ENCODE peak calls at places on chromosomes 6 and 20, in five cellular contexts. One of them, this sample, is unnamed.

GRCh38 chr20:32477594-32478512 is 107.3 kb downstream of the NOL4L start:
- DNase-seq in stimulated activated CD4-positive, alpha-beta T cell treated with anti-CD3 and anti-CD28 coated beads, Interleukin-2, amount 100 ng/mL, for 48 hours: no peak
- DNase-seq in breast epithelium: no peak
- DNase-seq in stromal cell of bone marrow: no peak
- DNase-seq in posterior cingulate gyrus: no peak
- DNase-seq in this sample: no peak

GRCh38 chr6:20811112-20811746 is 277.0 kb downstream of the CDKAL1 start:
- DNase-seq in posterior cingulate gyrus: no peak
- DNase-seq in breast epithelium: no peak
- DNase-seq in stromal cell of bone marrow: peak
- DNase-seq in stimulated activated CD4-positive, alpha-beta T cell treated with anti-CD3 and anti-CD28 coated beads, Interleukin-2, amount 100 ng/mL, for 48 hours: no peak
- DNase-seq in this sample: no peak

GRCh38 chr6:87333033-87333432 is 4.0 kb upstream of the GJB7 start:
- DNase-seq in stimulated activated CD4-positive, alpha-beta T cell treated with anti-CD3 and anti-CD28 coated beads, Interleukin-2, amount 100 ng/mL, for 48 hours: no peak
- DNase-seq in posterior cingulate gyrus: no peak
- DNase-seq in breast epithelium: no peak
- DNase-seq in stromal cell of bone marrow: no peak
- DNase-seq in this sample: no peak

GRCh38 chr6:109322825-109323580 is 59.3 kb downstream of the CD164 start:
- DNase-seq in posterior cingulate gyrus: no peak
- DNase-seq in stimulated activated CD4-positive, alpha-beta T cell treated with anti-CD3 and anti-CD28 coated beads, Interleukin-2, amount 100 ng/mL, for 48 hours: no peak
- DNase-seq in stromal cell of bone marrow: peak
- DNase-seq in breast epithelium: no peak
- DNase-seq in this sample: peak

GRCh38 chr6:35687658-35688604 is 784 bp downstream of the FKBP5 start:
- DNase-seq in stromal cell of bone marrow: no peak
- DNase-seq in posterior cingulate gyrus: no peak
- DNase-seq in stimulated activated CD4-positive, alpha-beta T cell treated with anti-CD3 and anti-CD28 coated beads, Interleukin-2, amount 100 ng/mL, for 48 hours: peak
- DNase-seq in breast epithelium: peak
- DNase-seq in this sample: peak

GRCh38 chr20:16498526-16499140 is 74.6 kb downstream of the KIF16B start:
- DNase-seq in stromal cell of bone marrow: no peak
- DNase-seq in posterior cingulate gyrus: no peak
- DNase-seq in breast epithelium: no peak
- DNase-seq in stimulated activated CD4-positive, alpha-beta T cell treated with anti-CD3 and anti-CD28 coated beads, Interleukin-2, amount 100 ng/mL, for 48 hours: no peak
- DNase-seq in this sample: no peak

GRCh38 chr20:57071283-57071701 is 195.1 kb downstream of the BMP7 start:
- DNase-seq in breast epithelium: no peak
- DNase-seq in stromal cell of bone marrow: no peak
- DNase-seq in posterior cingulate gyrus: no peak
- DNase-seq in stimulated activated CD4-positive, alpha-beta T cell treated with anti-CD3 and anti-CD28 coated beads, Interleukin-2, amount 100 ng/mL, for 48 hours: no peak
- DNase-seq in this sample: no peak

GRCh38 chr6:122323361-122323760 is 76.1 kb upstream of the HSF2 start:
- DNase-seq in breast epithelium: no peak
- DNase-seq in stimulated activated CD4-positive, alpha-beta T cell treated with anti-CD3 and anti-CD28 coated beads, Interleukin-2, amount 100 ng/mL, for 48 hours: no peak
- DNase-seq in posterior cingulate gyrus: no peak
- DNase-seq in stromal cell of bone marrow: no peak
- DNase-seq in this sample: no peak

GRCh38 chr6:20404641-20405032 is 3.0 kb downstream of the E2F3 start:
- DNase-seq in posterior cingulate gyrus: no peak
- DNase-seq in stimulated activated CD4-positive, alpha-beta T cell treated with anti-CD3 and anti-CD28 coated beads, Interleukin-2, amount 100 ng/mL, for 48 hours: peak
- DNase-seq in breast epithelium: no peak
- DNase-seq in stromal cell of bone marrow: peak
- DNase-seq in this sample: peak

GRCh38 chr6:30743099-30744053 is 889 bp upstream of the FLOT1 start:
- DNase-seq in posterior cingulate gyrus: no peak
- DNase-seq in breast epithelium: peak
- DNase-seq in stimulated activated CD4-positive, alpha-beta T cell treated with anti-CD3 and anti-CD28 coated beads, Interleukin-2, amount 100 ng/mL, for 48 hours: no peak
- DNase-seq in stromal cell of bone marrow: no peak
- DNase-seq in this sample: peak

GRCh38 chr6:166344240-166344639 is 1.9 kb upstream of the SFT2D1 start:
- DNase-seq in breast epithelium: no peak
- DNase-seq in stimulated activated CD4-positive, alpha-beta T cell treated with anti-CD3 and anti-CD28 coated beads, Interleukin-2, amount 100 ng/mL, for 48 hours: no peak
- DNase-seq in posterior cingulate gyrus: no peak
- DNase-seq in stromal cell of bone marrow: no peak
- DNase-seq in this sample: no peak

GRCh38 chr6:150915868-150916267 is 50.4 kb downstream of the MTHFD1L start:
- DNase-seq in posterior cingulate gyrus: no peak
- DNase-seq in breast epithelium: no peak
- DNase-seq in stimulated activated CD4-positive, alpha-beta T cell treated with anti-CD3 and anti-CD28 coated beads, Interleukin-2, amount 100 ng/mL, for 48 hours: no peak
- DNase-seq in stromal cell of bone marrow: peak
- DNase-seq in this sample: no peak

GRCh38 chr6:138817799-138818198 is 21.9 kb downstream of the ECT2L start:
- DNase-seq in breast epithelium: peak
- DNase-seq in posterior cingulate gyrus: no peak
- DNase-seq in stromal cell of bone marrow: peak
- DNase-seq in stimulated activated CD4-positive, alpha-beta T cell treated with anti-CD3 and anti-CD28 coated beads, Interleukin-2, amount 100 ng/mL, for 48 hours: no peak
- DNase-seq in this sample: no peak

GRCh38 chr6:136254851-136255466 is 4.8 kb upstream of the MTFR2 start:
- DNase-seq in stromal cell of bone marrow: no peak
- DNase-seq in stimulated activated CD4-positive, alpha-beta T cell treated with anti-CD3 and anti-CD28 coated beads, Interleukin-2, amount 100 ng/mL, for 48 hours: no peak
- DNase-seq in posterior cingulate gyrus: no peak
- DNase-seq in breast epithelium: no peak
- DNase-seq in this sample: no peak

GRCh38 chr6:167116109-167116837 is 6.6 kb upstream of the CCR6 start:
- DNase-seq in breast epithelium: peak
- DNase-seq in posterior cingulate gyrus: no peak
- DNase-seq in stromal cell of bone marrow: no peak
- DNase-seq in stimulated activated CD4-positive, alpha-beta T cell treated with anti-CD3 and anti-CD28 coated beads, Interleukin-2, amount 100 ng/mL, for 48 hours: no peak
- DNase-seq in this sample: no peak

GRCh38 chr6:114559419-114559818 is 216.6 kb upstream of the HS3ST5 start:
- DNase-seq in stimulated activated CD4-positive, alpha-beta T cell treated with anti-CD3 and anti-CD28 coated beads, Interleukin-2, amount 100 ng/mL, for 48 hours: no peak
- DNase-seq in stromal cell of bone marrow: no peak
- DNase-seq in posterior cingulate gyrus: no peak
- DNase-seq in breast epithelium: no peak
- DNase-seq in this sample: peak